ENCODE peak calls at places on chromosomes 11 and 22, in five cellular contexts. O is NCI-H460, D is substantia nigra, J is GM10248, F is putamen. N is an unnamed sample.

GRCh38 chr22:45648320-45649070 is 23.1 kb upstream of the ATXN10 start:
- DNase-seq in O (no peak), D (no peak), J (no peak), F (no peak), N (no peak)

GRCh38 chr11:93244018-93244417 is 46.2 kb upstream of the SLC36A4 start:
- DNase-seq in O (no peak), D (no peak), J (no peak), F (no peak), N (no peak)

GRCh38 chr11:64306563-64306875 is 1.2 kb downstream of the ESRRA start:
- DNase-seq in O (no peak), D (no peak), J (no peak), F (no peak), N (no peak)

GRCh38 chr11:1504581-1505290 is 18.2 kb upstream of the MOB2 start:
- DNase-seq in O (no peak), D (no peak), J (no peak), F (no peak), N (no peak)

GRCh38 chr11:38582151-38582550 is 1984.1 kb upstream of the RAG2 start:
- DNase-seq in O (no peak), D (no peak), J (no peak), F (no peak), N (no peak)

GRCh38 chr11:75273989-75274391 is 33.4 kb downstream of the TPBGL start:
- DNase-seq in O (no peak), D (no peak), J (no peak), F (no peak), N (no peak)

GRCh38 chr22:46081036-46081830 is 69.1 kb upstream of the PPARA start:
- DNase-seq in O (no peak), D (no peak), J (no peak), F (peak; percentile 85), N (no peak)

GRCh38 chr11:17263803-17264202 is 12.7 kb upstream of the NUCB2 start:
- DNase-seq in O (no peak), D (no peak), J (no peak), F (no peak), N (no peak)

GRCh38 chr11:86524603-86525352 is 147.6 kb downstream of the ME3 start:
- DNase-seq in O (peak; percentile 45), D (no peak), J (no peak), F (peak; percentile 41), N (no peak)

GRCh38 chr11:86559311-86559945 is 113.0 kb downstream of the ME3 start:
- DNase-seq in O (no peak), D (no peak), J (no peak), F (no peak), N (no peak)

GRCh38 chr11:82229346-82229745 is 504.3 kb downstream of the FAM181B start:
- DNase-seq in O (peak; percentile 8), D (no peak), J (peak; percentile 3), F (no peak), N (no peak)

GRCh38 chr22:46057762-46058420 is 80.9 kb upstream of the WNT7B start:
- DNase-seq in O (peak; percentile 62), D (no peak), J (peak; percentile 88), F (no peak), N (no peak)

GRCh38 chr11:13260963-13261599 is 16.5 kb upstream of the BMAL1 start:
- DNase-seq in O (no peak), D (no peak), J (no peak), F (no peak), N (no peak)

GRCh38 chr22:40056163-40056958 is 61.6 kb downstream of the FAM83F start:
- DNase-seq in O (no peak), D (no peak), J (no peak), F (no peak), N (no peak)

GRCh38 chr22:23181763-23182288 is 1.5 kb downstream of the BCR start:
- DNase-seq in O (no peak), D (no peak), J (no peak), F (no peak), N (no peak)

GRCh38 chr11:35321532-35322320 is 97.6 kb downstream of the SLC1A2 start:
- DNase-seq in O (no peak), D (no peak), J (no peak), F (no peak), N (no peak)

GRCh38 chr11:14546672-14547071 is 26.5 kb upstream of the PSMA1 start:
- DNase-seq in O (no peak), D (no peak), J (no peak), F (peak; percentile 65), N (no peak)

GRCh38 chr11:33116535-33116934 is 44.7 kb downstream of the CSTF3 start:
- DNase-seq in O (no peak), D (no peak), J (no peak), F (no peak), N (no peak)

GRCh38 chr11:128515766-128516466 is 71.4 kb downstream of the ETS1 start:
- DNase-seq in O (no peak), D (no peak), J (no peak), F (no peak), N (no peak)

GRCh38 chr11:64122411-64123101 is 43.4 kb downstream of the MACROD1 start:
- DNase-seq in O (no peak), D (no peak), J (no peak), F (no peak), N (no peak)

GRCh38 chr11:10601722-10602281 is 33.3 kb upstream of the LYVE1 start:
- DNase-seq in O (no peak), D (no peak), J (no peak), F (no peak), N (no peak)

GRCh38 chr11:24513837-24514594 is 17.2 kb downstream of the LUZP2 start:
- DNase-seq in O (no peak), D (no peak), J (peak; percentile 9), F (no peak), N (no peak)

GRCh38 chr11:61392991-61393595 is 706 bp downstream of the TMEM216 start:
- DNase-seq in O (no peak), D (no peak), J (peak; percentile 45), F (no peak), N (no peak)

GRCh38 chr11:32427935-32428664 is 7.2 kb downstream of the WT1 start:
- DNase-seq in O (no peak), D (no peak), J (no peak), F (no peak), N (no peak)

GRCh38 chr22:36234211-36234610 is 5.1 kb downstream of the APOL2 start:
- DNase-seq in O (no peak), D (no peak), J (no peak), F (no peak), N (no peak)